ENCODE peak calls at places on chromosomes 4 and X, in four cellular contexts. B, Y, H and I are unnamed samples.

GRCh38 chr4:117821834-117822233 is 212.5 kb upstream of the NDST3 start:
- DNase-seq in B (no peak), Y (no peak), H (no peak), I (no peak)

GRCh38 chrX:147891886-147892285 is 19.8 kb upstream of the FMR1 start:
- DNase-seq in B (no peak), Y (no peak), H (no peak), I (no peak)

GRCh38 chr4:2168469-2169319 is 73.2 kb downstream of the HAUS3 start:
- DNase-seq in B (no peak), Y (no peak), H (peak; percentile 24), I (no peak)

GRCh38 chr4:85933306-85933640 is 426.6 kb downstream of the MAPK10 start:
- DNase-seq in B (no peak), Y (no peak), H (no peak), I (no peak)

GRCh38 chr4:16418814-16419213 is 192.5 kb upstream of the TAPT1 start:
- DNase-seq in B (no peak), Y (no peak), H (peak; percentile 58), I (no peak)

GRCh38 chrX:39601193-39602085 is 496.3 kb downstream of the BCOR start:
- DNase-seq in B (no peak), Y (no peak), H (no peak), I (no peak)

GRCh38 chrX:130704053-130705038 is 198.7 kb downstream of the ENOX2 start:
- DNase-seq in B (peak; percentile 1), Y (no peak), H (no peak), I (no peak)

GRCh38 chrX:51476930-51477329 is 19.5 kb downstream of the NUDT11 start:
- DNase-seq in B (no peak), Y (no peak), H (no peak), I (no peak)

GRCh38 chrX:154657226-154657805 is 3.9 kb upstream of the CTAG2 start:
- DNase-seq in B (no peak), Y (no peak), H (no peak), I (no peak)

GRCh38 chrX:76555816-76556215 is 128.3 kb downstream of the MAGEE1 start:
- DNase-seq in B (peak; percentile 33), Y (no peak), H (no peak), I (no peak)

GRCh38 chrX:56764153-56764974 is 35.3 kb downstream of the NBDY start:
- DNase-seq in B (peak; percentile 33), Y (no peak), H (peak; percentile 35), I (peak; percentile 72)

GRCh38 chr4:28278676-28279075 is 1418.0 kb downstream of the STIM2 start:
- DNase-seq in B (no peak), Y (no peak), H (no peak), I (no peak)

GRCh38 chrX:108271397-108271787 is 166.8 kb downstream of the COL4A6 start:
- DNase-seq in B (no peak), Y (no peak), H (no peak), I (no peak)

GRCh38 chr4:17552427-17552826 is 24.6 kb upstream of the LAP3 start:
- DNase-seq in B (no peak), Y (no peak), H (peak; percentile 15), I (no peak)

GRCh38 chrX:13938053-13938765 is 91.5 kb downstream of the GEMIN8 start:
- DNase-seq in B (no peak), Y (peak; percentile 34), H (peak; percentile 33), I (peak; percentile 79)

GRCh38 chr4:74166823-74167222 is 8.9 kb downstream of the MTHFD2L start:
- DNase-seq in B (no peak), Y (no peak), H (no peak), I (no peak)

GRCh38 chr4:166482755-166483154 is 609.7 kb downstream of the TLL1 start:
- DNase-seq in B (no peak), Y (no peak), H (no peak), I (no peak)

GRCh38 chr4:8538703-8539567 is 41.3 kb upstream of the GPR78 start:
- DNase-seq in B (peak; percentile 57), Y (no peak), H (peak; percentile 58), I (peak; percentile 68)

GRCh38 chrX:46770817-46771163 is 11.9 kb upstream of the SLC9A7 start:
- DNase-seq in B (peak; percentile 51), Y (no peak), H (no peak), I (no peak)